ENCODE peak calls at places on chromosomes 2 and 18, in seven cellular contexts. One of them, this sample, is unnamed.

GRCh38 chr2:234587341-234588053 is 90.6 kb upstream of the ARL4C start:
- DNase-seq in fibroblast of lung: peak; percentile 76
- DNase-seq in kidney epithelial cell: no peak
- DNase-seq in IMR-90: peak; percentile 27
- DNase-seq in psoas muscle: no peak
- DNase-seq in astrocyte: peak; percentile 68
- DNase-seq in GM12865: no peak
- DNase-seq in this sample: no peak

GRCh38 chr2:28435796-28436425 is 43.3 kb downstream of the FOSL2 start:
- DNase-seq in kidney epithelial cell: peak; percentile 55
- DNase-seq in astrocyte: no peak
- DNase-seq in fibroblast of lung: no peak
- DNase-seq in IMR-90: no peak
- DNase-seq in GM12865: no peak
- DNase-seq in psoas muscle: no peak
- DNase-seq in this sample: peak; percentile 68

GRCh38 chr2:161101406-161101805 is 58.8 kb upstream of the TANK start:
- DNase-seq in IMR-90: no peak
- DNase-seq in fibroblast of lung: peak; percentile 15
- DNase-seq in kidney epithelial cell: no peak
- DNase-seq in astrocyte: no peak
- DNase-seq in psoas muscle: no peak
- DNase-seq in GM12865: no peak
- DNase-seq in this sample: no peak

GRCh38 chr18:58867281-58867961 is 2.7 kb downstream of the ZNF532 start:
- DNase-seq in astrocyte: peak; percentile 70
- DNase-seq in psoas muscle: no peak
- DNase-seq in fibroblast of lung: peak; percentile 79
- DNase-seq in IMR-90: no peak
- DNase-seq in kidney epithelial cell: no peak
- DNase-seq in GM12865: no peak
- DNase-seq in this sample: no peak

GRCh38 chr2:16175247-16175825 is 235.0 kb downstream of the MYCN start:
- DNase-seq in GM12865: no peak
- DNase-seq in astrocyte: no peak
- DNase-seq in IMR-90: no peak
- DNase-seq in kidney epithelial cell: no peak
- DNase-seq in fibroblast of lung: no peak
- DNase-seq in psoas muscle: no peak
- DNase-seq in this sample: no peak

GRCh38 chr2:216071452-216071851 is 10.2 kb downstream of the PECR start:
- DNase-seq in psoas muscle: no peak
- DNase-seq in kidney epithelial cell: no peak
- DNase-seq in astrocyte: no peak
- DNase-seq in GM12865: no peak
- DNase-seq in fibroblast of lung: no peak
- DNase-seq in IMR-90: no peak
- DNase-seq in this sample: no peak

GRCh38 chr18:58046087-58046793 is 2.2 kb downstream of the NEDD4L start:
- DNase-seq in psoas muscle: no peak
- DNase-seq in fibroblast of lung: peak; percentile 21
- DNase-seq in astrocyte: no peak
- DNase-seq in GM12865: no peak
- DNase-seq in kidney epithelial cell: no peak
- DNase-seq in IMR-90: no peak
- DNase-seq in this sample: no peak

GRCh38 chr2:73870084-73870483 is 22.7 kb upstream of the ACTG2 start:
- DNase-seq in psoas muscle: peak; percentile 23
- DNase-seq in IMR-90: peak; percentile 98
- DNase-seq in astrocyte: peak; percentile 96
- DNase-seq in fibroblast of lung: peak; percentile 97
- DNase-seq in kidney epithelial cell: no peak
- DNase-seq in GM12865: no peak
- DNase-seq in this sample: no peak

GRCh38 chr2:44171018-44171417 is 2.3 kb downstream of the PPM1B start:
- DNase-seq in fibroblast of lung: peak; percentile 83
- DNase-seq in kidney epithelial cell: peak; percentile 57
- DNase-seq in IMR-90: peak; percentile 58
- DNase-seq in astrocyte: peak; percentile 79
- DNase-seq in psoas muscle: no peak
- DNase-seq in GM12865: no peak
- DNase-seq in this sample: peak; percentile 87

GRCh38 chr2:134283701-134284100 is 29.8 kb downstream of the MGAT5 start:
- DNase-seq in GM12865: no peak
- DNase-seq in kidney epithelial cell: no peak
- DNase-seq in psoas muscle: no peak
- DNase-seq in IMR-90: no peak
- DNase-seq in fibroblast of lung: no peak
- DNase-seq in astrocyte: no peak
- DNase-seq in this sample: no peak

GRCh38 chr18:44903327-44903726 is 222.6 kb downstream of the SETBP1 start:
- DNase-seq in astrocyte: no peak
- DNase-seq in fibroblast of lung: no peak
- DNase-seq in kidney epithelial cell: no peak
- DNase-seq in IMR-90: no peak
- DNase-seq in psoas muscle: no peak
- DNase-seq in GM12865: no peak
- DNase-seq in this sample: no peak

GRCh38 chr18:69890558-69890957 is 57.1 kb downstream of the CD226 start:
- DNase-seq in fibroblast of lung: no peak
- DNase-seq in astrocyte: no peak
- DNase-seq in kidney epithelial cell: no peak
- DNase-seq in psoas muscle: no peak
- DNase-seq in GM12865: no peak
- DNase-seq in IMR-90: no peak
- DNase-seq in this sample: no peak

GRCh38 chr2:80429251-80429650 is 124.7 kb upstream of the LRRTM1 start:
- DNase-seq in psoas muscle: no peak
- DNase-seq in kidney epithelial cell: peak; percentile 14
- DNase-seq in IMR-90: no peak
- DNase-seq in fibroblast of lung: no peak
- DNase-seq in astrocyte: no peak
- DNase-seq in GM12865: no peak
- DNase-seq in this sample: no peak

GRCh38 chr2:69554981-69555380 is 88.6 kb downstream of the AAK1 start:
- DNase-seq in IMR-90: no peak
- DNase-seq in astrocyte: no peak
- DNase-seq in fibroblast of lung: no peak
- DNase-seq in kidney epithelial cell: no peak
- DNase-seq in GM12865: peak; percentile 81
- DNase-seq in psoas muscle: no peak
- DNase-seq in this sample: no peak

GRCh38 chr2:96500385-96501066 is 4.6 kb downstream of the NEURL3 start:
- DNase-seq in fibroblast of lung: no peak
- DNase-seq in psoas muscle: no peak
- DNase-seq in IMR-90: no peak
- DNase-seq in kidney epithelial cell: no peak
- DNase-seq in astrocyte: no peak
- DNase-seq in GM12865: no peak
- DNase-seq in this sample: no peak

GRCh38 chr2:72423766-72424165 is 276.1 kb upstream of the CYP26B1 start:
- DNase-seq in kidney epithelial cell: no peak
- DNase-seq in psoas muscle: no peak
- DNase-seq in IMR-90: no peak
- DNase-seq in GM12865: no peak
- DNase-seq in astrocyte: no peak
- DNase-seq in fibroblast of lung: no peak
- DNase-seq in this sample: no peak

GRCh38 chr2:72576861-72577260 is 249.0 kb downstream of the EXOC6B start:
- DNase-seq in fibroblast of lung: peak; percentile 70
- DNase-seq in GM12865: no peak
- DNase-seq in IMR-90: peak; percentile 53
- DNase-seq in kidney epithelial cell: no peak
- DNase-seq in astrocyte: peak; percentile 61
- DNase-seq in psoas muscle: no peak
- DNase-seq in this sample: no peak

GRCh38 chr2:166158546-166158945 is 30.7 kb upstream of the SCN1A start:
- DNase-seq in GM12865: no peak
- DNase-seq in IMR-90: no peak
- DNase-seq in kidney epithelial cell: no peak
- DNase-seq in psoas muscle: no peak
- DNase-seq in astrocyte: peak; percentile 20
- DNase-seq in fibroblast of lung: peak; percentile 40
- DNase-seq in this sample: no peak

GRCh38 chr18:59719533-59720325 is 22.5 kb upstream of the CCBE1 start:
- DNase-seq in astrocyte: peak; percentile 94
- DNase-seq in kidney epithelial cell: no peak
- DNase-seq in psoas muscle: no peak
- DNase-seq in fibroblast of lung: peak; percentile 96
- DNase-seq in GM12865: no peak
- DNase-seq in IMR-90: peak; percentile 88
- DNase-seq in this sample: no peak

GRCh38 chr2:149418065-149418464 is 87.7 kb downstream of the LYPD6 start:
- DNase-seq in IMR-90: no peak
- DNase-seq in GM12865: no peak
- DNase-seq in kidney epithelial cell: no peak
- DNase-seq in fibroblast of lung: no peak
- DNase-seq in astrocyte: no peak
- DNase-seq in psoas muscle: no peak
- DNase-seq in this sample: no peak

GRCh38 chr18:57792741-57793629 is 10.1 kb downstream of the ATP8B1 start:
- DNase-seq in astrocyte: no peak
- DNase-seq in psoas muscle: no peak
- DNase-seq in IMR-90: no peak
- DNase-seq in fibroblast of lung: no peak
- DNase-seq in GM12865: no peak
- DNase-seq in kidney epithelial cell: no peak
- DNase-seq in this sample: no peak

DNA sequence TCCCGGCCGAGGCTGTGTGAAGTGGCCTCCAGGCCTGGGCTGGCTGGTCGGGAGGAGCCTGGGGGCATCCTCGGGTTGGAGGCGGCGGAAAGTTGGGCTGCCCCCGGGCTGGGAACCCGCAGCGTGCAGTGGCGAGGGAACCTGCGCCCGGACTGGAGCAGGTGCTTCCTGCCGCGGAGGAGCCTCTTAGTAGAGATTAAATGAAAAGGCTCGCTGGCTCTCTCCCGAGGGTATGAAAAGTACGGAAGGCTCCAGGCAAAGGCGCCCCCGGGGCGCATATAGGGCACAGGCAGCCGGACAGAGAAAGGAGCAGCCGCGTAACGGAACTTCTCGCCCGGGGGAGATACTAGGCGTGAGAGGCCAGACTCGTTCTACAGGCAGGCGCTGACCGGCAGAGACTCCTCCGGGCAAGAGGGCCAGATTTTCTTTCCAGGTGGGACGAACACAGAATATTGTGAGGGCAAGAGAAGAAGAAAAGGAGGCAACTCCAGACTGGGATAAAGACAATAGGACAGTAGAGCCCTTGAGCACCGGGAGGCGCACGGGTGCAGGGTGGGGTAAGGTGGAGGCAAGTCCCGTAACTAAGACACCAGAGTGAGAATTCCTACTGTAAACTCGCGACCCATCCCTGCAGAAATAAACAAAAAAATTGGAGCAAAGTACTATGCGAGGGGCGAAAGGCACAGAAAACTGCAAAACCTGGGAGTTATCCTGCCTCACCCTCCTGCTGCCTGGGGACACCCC is 828 bp downstream of the CDH2 start:
- DNase-seq in fibroblast of lung: peak; percentile 48
- DNase-seq in IMR-90: peak; percentile 27
- DNase-seq in kidney epithelial cell: no peak
- DNase-seq in GM12865: no peak
- DNase-seq in psoas muscle: no peak
- DNase-seq in astrocyte: no peak
- DNase-seq in this sample: no peak
- H3K4me3 ChIP-seq in fibroblast of lung: peak overlapping the region; percentile 62
- H3K4me3 ChIP-seq in IMR-90: peak overlapping the region; percentile 99
- H3K4me3 ChIP-seq in kidney epithelial cell: peak overlapping the region; percentile 79
- H3K4me3 ChIP-seq in GM12865: no peak overlapping the region
- H3K4me3 ChIP-seq in psoas muscle: peak overlapping the region; percentile 71
- H3K4me3 ChIP-seq in astrocyte: peak overlapping the region; percentile 96
- H3K4me3 ChIP-seq in this sample: peak overlapping the region; percentile 90

GRCh38 chr18:22349317-22349898 is 68.3 kb downstream of the CTAGE1 start:
- DNase-seq in kidney epithelial cell: no peak
- DNase-seq in fibroblast of lung: peak; percentile 16
- DNase-seq in GM12865: no peak
- DNase-seq in IMR-90: no peak
- DNase-seq in astrocyte: peak; percentile 12
- DNase-seq in psoas muscle: no peak
- DNase-seq in this sample: no peak
- H3K4me3 ChIP-seq in kidney epithelial cell: peak overlapping the region; percentile 46
- H3K4me3 ChIP-seq in fibroblast of lung: no peak overlapping the region
- H3K4me3 ChIP-seq in GM12865: no peak overlapping the region
- H3K4me3 ChIP-seq in IMR-90: no peak overlapping the region
- H3K4me3 ChIP-seq in astrocyte: peak overlapping the region; percentile 54
- H3K4me3 ChIP-seq in psoas muscle: peak overlapping the region; percentile 59
- H3K4me3 ChIP-seq in this sample: no peak overlapping the region

GRCh38 chr2:191025155-191025554 is 11.2 kb upstream of the STAT1 start:
- DNase-seq in fibroblast of lung: no peak
- DNase-seq in IMR-90: no peak
- DNase-seq in kidney epithelial cell: no peak
- DNase-seq in astrocyte: no peak
- DNase-seq in GM12865: no peak
- DNase-seq in psoas muscle: no peak
- DNase-seq in this sample: no peak

GRCh38 chr2:191020221-191020741 is 6.3 kb upstream of the STAT1 start:
- DNase-seq in fibroblast of lung: peak; percentile 94
- DNase-seq in IMR-90: peak; percentile 97
- DNase-seq in astrocyte: peak; percentile 89
- DNase-seq in kidney epithelial cell: peak; percentile 84
- DNase-seq in psoas muscle: peak; percentile 92
- DNase-seq in GM12865: peak; percentile 99
- DNase-seq in this sample: peak; percentile 69

GRCh38 chr2:191020742-191021381 is 6.9 kb upstream of the STAT1 start:
- DNase-seq in GM12865: peak; percentile 85
- DNase-seq in IMR-90: peak; percentile 93
- DNase-seq in astrocyte: peak; percentile 83
- DNase-seq in psoas muscle: peak; percentile 33
- DNase-seq in kidney epithelial cell: no peak
- DNase-seq in fibroblast of lung: peak; percentile 85
- DNase-seq in this sample: no peak

GRCh38 chr2:191026377-191026776 is 12.4 kb upstream of the STAT1 start:
- DNase-seq in GM12865: no peak
- DNase-seq in psoas muscle: no peak
- DNase-seq in kidney epithelial cell: no peak
- DNase-seq in fibroblast of lung: no peak
- DNase-seq in IMR-90: no peak
- DNase-seq in astrocyte: no peak
- DNase-seq in this sample: no peak

GRCh38 chr2:191023235-191023679 is 9.3 kb upstream of the STAT1 start:
- DNase-seq in GM12865: no peak
- DNase-seq in astrocyte: no peak
- DNase-seq in psoas muscle: no peak
- DNase-seq in fibroblast of lung: no peak
- DNase-seq in kidney epithelial cell: no peak
- DNase-seq in IMR-90: no peak
- DNase-seq in this sample: no peak
- H3K4me3 ChIP-seq in GM12865: no peak overlapping the region
- H3K4me3 ChIP-seq in astrocyte: no peak overlapping the region
- H3K4me3 ChIP-seq in psoas muscle: no peak overlapping the region
- H3K4me3 ChIP-seq in fibroblast of lung: no peak overlapping the region
- H3K4me3 ChIP-seq in kidney epithelial cell: no peak overlapping the region
- H3K4me3 ChIP-seq in IMR-90: no peak overlapping the region
- H3K4me3 ChIP-seq in this sample: no peak overlapping the region

DNA sequence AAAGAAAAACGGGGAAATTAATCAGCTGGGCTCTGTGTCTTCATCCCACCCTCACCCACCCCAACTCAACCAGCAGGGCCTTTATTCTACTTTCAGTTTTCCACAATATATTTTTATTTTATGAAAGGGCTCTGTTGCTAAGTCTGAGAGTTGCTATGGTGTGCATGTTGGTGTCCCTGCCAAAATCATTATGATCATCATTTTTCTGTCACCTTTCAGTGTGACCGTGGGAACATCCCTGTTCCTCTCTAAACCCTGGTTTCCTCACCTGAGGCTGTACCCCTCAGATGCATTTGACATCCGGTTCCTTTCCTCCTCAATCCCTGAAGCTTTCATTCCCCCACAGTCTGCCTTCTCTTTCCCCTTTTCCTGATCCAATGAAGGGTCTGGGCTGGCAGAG is 180.5 kb downstream of the ZFP36L2 start:
- DNase-seq in astrocyte: no peak
- DNase-seq in psoas muscle: no peak
- DNase-seq in kidney epithelial cell: no peak
- DNase-seq in IMR-90: no peak
- DNase-seq in GM12865: no peak
- DNase-seq in fibroblast of lung: no peak
- DNase-seq in this sample: no peak
- H3K4me3 ChIP-seq in astrocyte: no peak overlapping the region
- H3K4me3 ChIP-seq in psoas muscle: no peak overlapping the region
- H3K4me3 ChIP-seq in kidney epithelial cell: no peak overlapping the region
- H3K4me3 ChIP-seq in IMR-90: no peak overlapping the region
- H3K4me3 ChIP-seq in GM12865: no peak overlapping the region
- H3K4me3 ChIP-seq in fibroblast of lung: no peak overlapping the region
- H3K4me3 ChIP-seq in this sample: no peak overlapping the region

This sample was measured in epithelial cell of proximal tubule.